ENCODE peak calls at places on chromosomes 12 and 14, in nine cellular contexts. I is activated naive CD8-positive, alpha-beta T cell treated with anti-CD3 and anti-CD28 coated beads for 36 hours; Q is activated T-cell treated with anti-CD3 and anti-CD28 coated beads, Interleukin-2, amount 50 U/mL, for 1 hour; J is NCI-H1436; Z is activated CD4-positive, alpha-beta T cell treated with anti-CD3 and anti-CD28 coated beads for 48 hours; Y is GM23338; C is activated T-helper 1 cell treated with Interleukin-2 at 50 U/mL for 16 hours; R is HEK293T; K is stimulated activated CD8-positive, alpha-beta memory T cell treated with anti-CD3 and anti-CD28 coated beads, Interleukin-7, amount 100 ng/mL, for 4 hours. P is an unnamed sample.

GRCh38 chr12:2239376-2240010 is 186.7 kb downstream of the CACNA1C start:
- DNase-seq in I (no peak), Q (no peak), J (no peak), Z (no peak), Y (no peak), C (no peak), R (no peak), K (no peak), P (no peak)

GRCh38 chr12:70660002-70660604 is 22.9 kb upstream of the PTPRB start:
- DNase-seq in I (no peak), Q (no peak), J (no peak), Z (no peak), Y (no peak), C (no peak), R (no peak), K (no peak), P (no peak)

GRCh38 chr12:89960011-89960507 is 251.4 kb upstream of the ATP2B1 start:
- DNase-seq in I (peak), Q (no peak), J (no peak), Z (peak), Y (no peak), C (no peak), R (no peak), K (no peak), P (no peak)

GRCh38 chr12:85951823-85952222 is 77.7 kb downstream of the NTS start:
- DNase-seq in I (no peak), Q (no peak), J (peak), Z (no peak), Y (peak), C (no peak), R (no peak), K (no peak), P (no peak)

GRCh38 chr14:27528328-27528727 is 930.5 kb upstream of the NOVA1 start:
- DNase-seq in I (no peak), Q (no peak), J (peak), Z (no peak), Y (peak), C (no peak), R (peak), K (no peak), P (no peak)

GRCh38 chr14:85573406-85573805 is 43.5 kb downstream of the FLRT2 start:
- DNase-seq in I (no peak), Q (no peak), J (no peak), Z (no peak), Y (no peak), C (no peak), R (no peak), K (no peak), P (no peak)

GRCh38 chr14:37114039-37114438 is 58.4 kb downstream of the SLC25A21 start:
- DNase-seq in I (no peak), Q (no peak), J (no peak), Z (no peak), Y (no peak), C (no peak), R (no peak), K (no peak), P (no peak)

GRCh38 chr14:59425322-59425945 is 39.7 kb downstream of the GPR135 start:
- DNase-seq in I (no peak), Q (no peak), J (no peak), Z (no peak), Y (peak), C (no peak), R (no peak), K (no peak), P (no peak)

GRCh38 chr12:62751844-62752155 is 183.2 kb downstream of the PPM1H start:
- DNase-seq in I (no peak), Q (no peak), J (no peak), Z (no peak), Y (no peak), C (no peak), R (no peak), K (no peak), P (no peak)

GRCh38 chr12:112810235-112810917 is 18.8 kb downstream of the RPH3A start:
- DNase-seq in I (no peak), Q (no peak), J (no peak), Z (no peak), Y (no peak), C (no peak), R (no peak), K (no peak), P (no peak)

GRCh38 chr12:75011120-75011519 is 198.5 kb downstream of the KCNC2 start:
- DNase-seq in I (no peak), Q (no peak), J (no peak), Z (no peak), Y (no peak), C (no peak), R (peak), K (no peak), P (no peak)

GRCh38 chr14:76581592-76581991 is 179.7 kb upstream of the VASH1 start:
- DNase-seq in I (no peak), Q (no peak), J (no peak), Z (no peak), Y (no peak), C (no peak), R (no peak), K (no peak), P (no peak)

GRCh38 chr12:28024231-28024995 is 51.9 kb upstream of the PTHLH start:
- DNase-seq in I (no peak), Q (no peak), J (no peak), Z (no peak), Y (no peak), C (no peak), R (no peak), K (no peak), P (no peak)

GRCh38 chr12:121579190-121579791 is 1.5 kb downstream of the KDM2B start:
- DNase-seq in I (peak), Q (peak), J (peak), Z (peak), Y (peak), C (peak), R (peak), K (peak), P (peak)